ENCODE peak calls at places on chromosomes 1 and 21, in five cellular contexts. M is CD8-positive, alpha-beta memory T cell; G is GM23338; N is heart left ventricle; U is hepatocyte. P is an unnamed sample.

GRCh38 chr1:168285419-168285790 is 4.7 kb downstream of the TBX19 start:
- DNase-seq in U (no peak), G (peak; percentile 16), M (no peak), N (no peak), P (no peak)

GRCh38 chr1:9992910-9993309 is 4.1 kb upstream of the RBP7 start:
- DNase-seq in M (no peak), G (no peak), U (no peak), N (peak; percentile 14), P (no peak)

GRCh38 chr1:67103548-67103947 is 31.2 kb downstream of the C1orf141 start:
- DNase-seq in G (no peak), U (no peak), M (no peak), N (no peak), P (no peak)

GRCh38 chr1:89607156-89607555 is 25.8 kb upstream of the LRRC8C start:
- DNase-seq in N (no peak), G (no peak), U (no peak), M (peak; percentile 71), P (no peak)

GRCh38 chr21:37710555-37711293 is 205.5 kb downstream of the KCNJ6 start:
- DNase-seq in M (no peak), G (no peak), N (peak; percentile 24), U (peak; percentile 25), P (no peak)

GRCh38 chr1:33074193-33074945 is 6.6 kb upstream of the AZIN2 start:
- DNase-seq in N (no peak), M (no peak), U (no peak), G (no peak), P (no peak)

GRCh38 chr1:56000424-56000823 is 578.9 kb downstream of the PLPP3 start:
- DNase-seq in G (no peak), M (no peak), N (no peak), U (no peak), P (no peak)

GRCh38 chr1:84573481-84573966 is 716 bp downstream of the CTBS start:
- DNase-seq in M (no peak), G (no peak), N (no peak), U (no peak), P (no peak)

GRCh38 chr1:204992499-204992898 is 50.5 kb upstream of the CNTN2 start:
- DNase-seq in M (no peak), U (no peak), N (no peak), G (no peak), P (no peak)

GRCh38 chr21:15755125-15755524 is 25.3 kb downstream of the USP25 start:
- DNase-seq in G (no peak), U (no peak), N (no peak), M (no peak), P (no peak)
- H3K4me3 ChIP-seq in G (no peak overlapping the region), U (no peak overlapping the region), N (no peak overlapping the region), M (no peak overlapping the region), P (no peak overlapping the region)

DNA sequence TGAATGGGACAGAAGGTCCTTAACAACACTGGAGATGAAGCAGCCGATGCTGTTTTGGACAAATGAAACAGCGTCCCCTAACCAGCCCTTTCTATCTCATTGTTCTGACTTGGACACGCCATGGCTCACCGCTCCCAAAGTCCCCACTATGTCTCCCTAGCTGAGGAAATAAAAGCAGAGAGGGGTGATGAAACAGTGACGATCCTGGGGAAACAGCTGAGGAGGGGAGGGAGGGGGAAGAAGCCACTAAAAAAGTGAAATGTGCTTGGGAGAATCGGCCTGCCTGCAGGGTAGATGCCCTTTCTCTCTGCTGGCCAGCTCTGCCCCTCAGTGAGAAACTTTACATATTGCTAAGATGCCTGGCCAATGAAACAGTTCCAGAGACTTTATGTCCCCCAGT is 1.1 kb upstream of the ACKR1 start:
- DNase-seq in U (no peak), G (no peak), N (no peak), M (no peak), P (no peak)
- H3K27me3 ChIP-seq in U (peaks cover 26% of the 10 kb centered on the region), G (no peaks in the 10 kb centered on the region), N (no peaks in the 10 kb centered on the region), M (no peaks in the 10 kb centered on the region), P (peaks cover 2% of the 10 kb centered on the region)

DNA sequence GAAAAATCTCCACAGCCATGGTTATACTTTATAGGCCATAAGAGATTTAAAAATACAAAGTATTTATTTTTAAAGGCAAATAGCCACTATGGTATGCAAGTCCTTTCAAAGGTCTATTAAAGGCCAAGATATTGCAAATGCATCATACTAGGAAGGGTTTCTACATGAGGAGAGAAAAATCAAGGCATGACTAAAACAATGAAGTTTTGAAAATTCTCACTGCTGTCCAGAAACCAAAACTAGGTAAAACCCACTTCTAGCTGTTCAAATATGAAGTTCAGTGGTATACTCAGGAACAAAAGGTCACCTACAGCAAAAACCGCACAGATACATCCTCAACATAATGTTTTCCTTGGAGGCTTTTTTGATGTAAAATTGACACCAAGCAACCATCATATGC is 75.0 kb downstream of the EPS15 start:
- DNase-seq in M (no peak), G (no peak), U (no peak), N (no peak), P (no peak)
- H3K36me3 ChIP-seq in M (peaks cover 6% of the 10 kb centered on the region), G (no peaks in the 10 kb centered on the region), U (no peaks in the 10 kb centered on the region), N (peaks cover 4% of the 10 kb centered on the region), P (peaks cover 2% of the 10 kb centered on the region)

GRCh38 chr1:155250633-155251449 is 4.4 kb downstream of the ENTREP3 start:
- DNase-seq in M (peak; percentile 96), U (peak; percentile 96), G (peak; percentile 97), N (peak; percentile 92), P (peak; percentile 99)
- H3K4me3 ChIP-seq in M (peak overlapping the region; percentile 54), U (no peak overlapping the region), G (peak overlapping the region; percentile 70), N (peak overlapping the region; percentile 36), P (peak overlapping the region; percentile 82)